ENCODE peak calls at places on chromosomes 3 and 15, in six cellular contexts. N, G, Z, R, D and A are unnamed samples. For H3K27me3, the result is how much of the 10 kb centered on the place peaks cover.

GRCh38 chr15:63497642-63498100 is 6.7 kb upstream of the USP3 start:
- DNase-seq in R (no peak), G (no peak), N (peak), D (peak), Z (no peak), A (peak)

GRCh38 chr3:127457094-127457475 is 133.4 kb downstream of the TPRA1 start:
- DNase-seq in Z (peak), D (peak), G (no peak), N (no peak), R (peak), A (no peak)

GRCh38 chr3:134407247-134407640 is 33.0 kb upstream of the AMOTL2 start:
- DNase-seq in D (no peak), R (no peak), N (no peak), Z (peak), G (no peak), A (no peak)

GRCh38 chr3:23671901-23672589 is 133.7 kb upstream of the UBE2E1 start:
- DNase-seq in N (no peak), G (no peak), Z (peak), D (no peak), R (no peak), A (no peak)

GRCh38 chr15:77500986-77501385 is 80.3 kb downstream of the HMG20A start:
- DNase-seq in N (no peak), Z (peak), D (no peak), R (peak), G (no peak), A (no peak)

GRCh38 chr3:18666655-18667054 is 241.5 kb upstream of the SATB1 start:
- DNase-seq in R (no peak), N (no peak), Z (no peak), D (no peak), G (no peak), A (no peak)

GRCh38 chr3:124760601-124761000 is 30.3 kb downstream of the UMPS start:
- DNase-seq in D (no peak), Z (peak), R (no peak), N (no peak), G (no peak), A (no peak)

GRCh38 chr3:144585953-144586352 is 614.3 kb downstream of the DIPK2A start:
- DNase-seq in G (no peak), R (no peak), D (no peak), Z (no peak), N (no peak), A (no peak)

GRCh38 chr3:184345678-184346144 is 8.3 kb downstream of the FAM131A start:
- DNase-seq in R (peak), D (peak), Z (peak), N (no peak), G (no peak), A (no peak)

GRCh38 chr15:32098033-32098432 is 67.7 kb downstream of the CHRNA7 start:
- DNase-seq in R (no peak), N (no peak), D (no peak), Z (no peak), G (no peak), A (no peak)

GRCh38 chr3:194134757-194135515 is 1.0 kb upstream of the HES1 start:
- DNase-seq in G (no peak), N (peak), D (peak), Z (peak), R (peak), A (peak)

GRCh38 chr3:55750525-55750924 is 263.4 kb upstream of the WNT5A start:
- DNase-seq in N (no peak), R (peak), Z (peak), D (no peak), G (peak), A (no peak)

GRCh38 chr3:8632402-8633237 is 12.0 kb downstream of the SSUH2 start:
- DNase-seq in R (peak), G (no peak), D (no peak), Z (no peak), N (no peak), A (no peak)

GRCh38 chr3:148429206-148429605 is 268.5 kb upstream of the AGTR1 start:
- DNase-seq in N (no peak), D (no peak), R (no peak), G (no peak), Z (no peak), A (no peak)

GRCh38 chr3:27666708-27667107 is 55.4 kb downstream of the EOMES start:
- DNase-seq in N (peak), Z (peak), R (no peak), D (peak), G (no peak), A (no peak)

GRCh38 chr3:149965278-149965677 is 5.4 kb downstream of the PFN2 start:
- DNase-seq in Z (no peak), N (no peak), R (no peak), D (no peak), G (no peak), A (no peak)

GRCh38 chr3:37197810-37198371 is 23.5 kb upstream of the LRRFIP2 start:
- DNase-seq in D (no peak), R (peak), Z (peak), G (no peak), N (no peak), A (no peak)

GRCh38 chr15:65956307-65956706 is 87.0 kb downstream of the RAB11A start:
- DNase-seq in Z (no peak), D (no peak), R (no peak), G (no peak), N (no peak), A (no peak)

GRCh38 chr3:184734903-184735630 is 23.2 kb upstream of the MAGEF1 start:
- DNase-seq in G (no peak), Z (no peak), R (no peak), N (no peak), D (no peak), A (no peak)

GRCh38 chr15:74320358-74321247 is 46.8 kb downstream of the CYP11A1 start:
- DNase-seq in R (peak), N (peak), D (peak), Z (no peak), G (no peak), A (no peak)

GRCh38 chr3:58416191-58416590 is 17.4 kb downstream of the PDHB start:
- DNase-seq in R (no peak), N (no peak), G (no peak), D (no peak), Z (no peak), A (no peak)

GRCh38 chr3:54936561-54936960 is 8.7 kb upstream of the LRTM1 start:
- DNase-seq in R (no peak), Z (no peak), G (no peak), D (no peak), N (no peak), A (no peak)

DNA sequence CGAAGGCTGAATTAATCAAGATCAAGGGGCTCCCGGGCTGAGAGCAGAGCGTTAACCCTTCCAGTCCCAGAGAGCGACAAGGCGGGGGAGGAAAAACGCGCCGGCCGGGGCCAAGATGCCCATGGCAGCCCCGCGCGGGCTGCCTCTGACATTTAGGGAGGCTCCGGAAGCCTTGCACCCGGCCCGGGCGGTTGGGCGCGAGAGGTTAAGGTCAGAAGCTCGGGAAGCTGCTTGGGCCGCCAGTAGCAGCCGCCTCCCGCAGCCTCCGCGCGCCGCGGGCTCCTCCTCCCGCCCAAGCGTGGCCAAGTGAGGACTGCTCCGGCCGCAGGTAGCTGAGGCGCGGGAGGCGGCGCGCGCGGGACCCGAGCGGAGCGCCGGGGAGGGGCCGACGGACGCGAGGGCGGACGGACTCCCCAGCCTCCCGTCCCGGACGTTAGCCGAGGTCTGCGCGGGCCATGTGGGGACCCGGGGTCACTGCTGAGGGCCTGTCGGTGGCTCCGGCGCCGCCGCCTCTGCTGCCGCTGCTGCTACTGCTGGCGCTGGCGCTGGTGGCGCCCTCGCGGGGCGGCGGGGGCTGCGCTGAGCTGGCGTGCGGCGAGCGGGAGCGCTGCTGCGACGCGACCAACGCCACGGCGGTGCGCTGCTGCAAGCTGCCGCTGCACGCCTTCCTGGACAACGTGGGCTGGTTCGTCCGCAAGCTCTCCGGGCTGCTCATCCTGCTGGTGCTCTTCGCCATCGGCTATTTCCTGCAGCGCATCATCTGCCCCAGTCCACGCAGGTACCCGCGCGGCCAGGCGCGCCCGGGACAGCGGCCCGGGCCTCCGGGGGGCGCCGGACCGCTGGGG is at the start of gene C3orf80:
- DNase-seq in G (no peak), R (peak), N (no peak), D (peak), Z (peak), A (peak)
- H3K27me3 ChIP-seq in G (under half), R (under half), N (under half), D (half or more), Z (under half), A (under half)

GRCh38 chr3:178443634-178444033 is 92.6 kb upstream of the KCNMB2 start:
- DNase-seq in G (no peak), R (no peak), D (no peak), Z (no peak), N (no peak), A (no peak)
- TF ChIP-seq CTCF in G (peak), R (peak), D (peak), Z (no peak), N (no peak), A (no peak)

GRCh38 chr3:50268276-50268675 is 671 bp upstream of the SEMA3B start:
- DNase-seq in N (no peak), G (no peak), Z (no peak), R (no peak), D (no peak), A (no peak)

GRCh38 chr3:50269460-50269859 is 513 bp downstream of the SEMA3B start:
- DNase-seq in G (no peak), Z (no peak), N (no peak), D (no peak), R (no peak), A (no peak)

GRCh38 chr3:50267280-50267913 is 1.6 kb upstream of the SEMA3B start:
- DNase-seq in Z (peak), D (peak), G (no peak), N (no peak), R (no peak), A (no peak)

GRCh38 chr3:50269977-50270413 is 1.0 kb downstream of the SEMA3B start:
- DNase-seq in N (no peak), Z (peak), R (peak), D (no peak), G (no peak), A (no peak)

DNA sequence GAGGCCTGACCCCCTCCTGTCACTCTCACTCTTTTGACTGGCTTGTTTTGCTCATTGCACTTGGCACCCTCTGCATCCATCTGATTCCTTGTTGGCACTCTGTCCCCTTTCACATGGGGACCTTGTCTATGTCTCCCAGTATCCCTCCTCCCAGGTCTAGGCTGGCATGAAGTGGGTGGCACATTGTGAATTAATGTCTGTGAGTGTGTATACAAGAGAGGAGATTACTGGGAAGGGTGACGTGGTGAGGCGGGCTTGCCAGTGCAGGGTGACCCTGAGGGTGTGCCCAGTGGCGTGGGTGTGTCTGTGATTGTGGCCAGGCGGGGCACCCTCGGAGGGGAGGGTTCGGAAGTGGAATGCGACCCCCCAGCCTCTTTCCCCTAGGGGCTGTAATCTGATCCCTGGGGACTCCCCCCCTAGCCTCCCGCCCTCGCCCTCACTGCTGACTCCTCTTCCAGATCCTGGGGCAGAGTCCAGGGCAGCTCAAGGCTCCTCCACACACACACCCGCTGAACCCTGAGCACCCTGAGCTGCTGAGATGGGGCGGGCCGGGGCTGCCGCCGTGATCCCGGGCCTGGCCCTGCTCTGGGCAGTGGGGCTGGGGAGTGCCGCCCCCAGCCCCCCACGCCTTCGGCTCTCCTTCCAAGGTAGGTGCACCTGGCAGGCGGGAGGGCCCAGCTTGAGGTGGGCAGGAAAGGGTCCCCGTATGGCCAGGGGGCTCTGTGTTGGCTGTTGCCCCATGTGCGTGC is at the start of gene SEMA3B:
- DNase-seq in N (no peak), Z (peak), G (no peak), D (peak), R (peak), A (no peak)
- H3K4me3 ChIP-seq in N (no peak), Z (peak), G (no peak), D (peak), R (peak), A (no peak)

DNA sequence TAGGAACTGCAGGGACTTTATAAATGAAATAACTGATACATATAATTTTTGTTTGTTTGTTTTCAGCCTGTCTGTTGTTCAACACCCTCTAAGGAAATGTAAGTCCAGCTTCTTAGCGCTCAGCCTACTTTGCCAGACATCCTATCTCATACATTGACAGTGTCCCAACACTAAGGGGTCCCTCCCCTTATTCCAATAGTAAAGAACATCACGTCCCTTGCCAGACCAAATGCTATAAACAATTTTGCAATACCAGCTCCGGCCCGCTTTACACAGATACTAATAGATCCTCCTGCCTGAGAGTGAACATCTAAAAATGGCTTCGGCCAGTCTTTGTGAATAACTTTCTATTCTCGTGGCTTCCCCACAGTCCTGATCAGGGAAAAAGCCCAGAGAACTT is 4.5 kb upstream of the TAFA4 start:
- DNase-seq in G (no peak), N (no peak), D (no peak), Z (no peak), R (no peak), A (no peak)
- H3K27me3 ChIP-seq in G (under half), N (under half), D (half or more), Z (under half), R (under half), A (under half)

GRCh38 chr3:5568451-5568850 is 380.9 kb downstream of the EDEM1 start:
- DNase-seq in N (no peak), D (no peak), R (peak), G (no peak), Z (no peak), A (no peak)
- TF ChIP-seq CTCF in N (peak), D (no peak), R (peak), G (no peak), Z (no peak), A (peak)

GRCh38 chr15:92653366-92653765 is 2.2 kb downstream of the FAM174B start:
- DNase-seq in G (no peak), R (no peak), Z (no peak), N (no peak), D (no peak), A (no peak)
- H3K4me3 ChIP-seq in G (no peak), R (no peak), Z (no peak), N (no peak), D (peak), A (peak)

DNA sequence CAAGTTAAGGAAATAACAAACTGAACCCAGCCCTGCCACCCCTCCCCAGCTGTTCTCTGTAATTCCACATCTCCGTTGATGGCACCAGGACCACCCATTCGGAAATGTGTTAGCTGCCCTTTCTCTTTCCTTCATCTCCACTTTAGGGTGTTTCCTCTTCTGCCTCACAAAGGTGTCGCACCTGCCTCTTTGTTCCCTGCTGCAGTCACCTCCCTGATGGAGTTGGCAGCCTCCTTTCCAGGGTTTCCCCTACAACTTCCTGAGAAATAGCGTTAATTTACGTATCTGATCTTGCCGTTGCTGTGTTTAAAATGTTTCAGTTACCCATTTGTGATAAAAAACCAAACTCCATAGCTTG is 57.3 kb downstream of the GPR171 start:
- DNase-seq in D (no peak), G (no peak), N (no peak), Z (no peak), R (no peak), A (no peak)
- H3K27me3 ChIP-seq in D (under half), G (under half), N (under half), Z (under half), R (under half), A (under half)

GRCh38 chr3:32421185-32421584 is 29.5 kb downstream of the CMTM7 start:
- DNase-seq in R (no peak), G (no peak), D (no peak), N (no peak), Z (no peak), A (no peak)

GRCh38 chr3:32421991-32422859 is 30.6 kb downstream of the CMTM7 start:
- DNase-seq in D (peak), N (no peak), G (no peak), R (peak), Z (peak), A (no peak)

GRCh38 chr3:32422943-32423342 is 31.3 kb downstream of the CMTM7 start:
- DNase-seq in N (no peak), Z (no peak), G (no peak), R (no peak), D (no peak), A (no peak)

GRCh38 chr3:32419766-32420137 is 28.1 kb downstream of the CMTM7 start:
- DNase-seq in R (no peak), N (no peak), G (no peak), D (no peak), Z (no peak), A (no peak)

DNA sequence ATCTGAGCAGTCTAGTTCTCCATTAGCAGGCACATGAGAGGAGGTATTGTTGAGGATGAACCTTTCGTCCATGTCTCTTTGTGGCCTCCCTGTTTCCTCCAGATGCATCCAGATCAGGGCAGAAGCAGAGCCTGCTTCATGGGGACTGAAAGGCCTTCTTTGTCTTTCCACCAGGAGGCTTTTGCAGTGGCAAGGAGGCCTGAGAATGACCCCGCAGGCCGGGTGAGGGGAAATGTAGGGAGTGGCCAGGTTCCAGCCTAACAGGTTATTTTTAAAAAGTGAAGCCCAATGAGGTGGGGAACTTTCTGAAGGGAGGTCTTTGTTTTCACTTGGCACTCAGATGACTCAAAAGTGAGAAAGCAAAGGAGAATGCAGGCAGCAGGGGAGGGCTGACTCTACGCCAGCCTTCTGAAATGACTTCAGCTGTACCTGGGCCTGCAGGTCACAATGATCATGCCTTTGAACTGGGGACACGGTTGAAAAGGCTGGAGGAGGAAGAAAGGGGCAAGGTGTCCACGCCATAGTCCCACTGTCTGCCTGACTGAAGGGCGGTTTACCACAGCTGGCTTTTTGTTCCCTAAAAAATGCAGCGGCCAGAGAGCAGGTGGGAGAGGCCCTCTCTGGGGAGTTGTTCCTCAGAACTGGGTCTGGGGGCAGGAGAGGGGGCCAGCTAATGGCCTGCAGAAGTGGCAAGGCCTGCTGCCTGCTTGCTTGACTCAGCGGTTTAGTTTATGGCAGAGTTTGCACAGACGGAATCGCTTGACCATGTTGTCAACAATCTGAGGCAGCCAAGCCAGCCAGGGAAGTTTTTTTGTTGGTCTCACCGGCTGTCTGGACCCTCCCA is 28.7 kb downstream of the CMTM7 start:
- DNase-seq in G (no peak), D (no peak), N (peak), Z (peak), R (peak), A (peak)
- TF ChIP-seq CTCF in G (peak), D (peak), N (no peak), Z (no peak), R (peak), A (peak)

GRCh38 chr3:39222462-39222861 is 30.1 kb upstream of the XIRP1 start:
- DNase-seq in D (no peak), Z (no peak), R (no peak), N (no peak), G (no peak), A (no peak)

GRCh38 chr3:39222939-39223338 is 30.5 kb upstream of the XIRP1 start:
- DNase-seq in R (no peak), N (no peak), D (no peak), Z (no peak), G (no peak), A (no peak)

GRCh38 chr3:39216176-39216790 is 23.9 kb upstream of the XIRP1 start:
- DNase-seq in N (no peak), D (no peak), Z (no peak), R (no peak), G (no peak), A (peak)

GRCh38 chr3:39220551-39221530 is 28.4 kb upstream of the XIRP1 start:
- DNase-seq in G (no peak), R (no peak), Z (no peak), N (no peak), D (no peak), A (no peak)

GRCh38 chr3:39219702-39220101 is 27.3 kb upstream of the XIRP1 start:
- DNase-seq in G (no peak), N (no peak), R (no peak), D (no peak), Z (no peak), A (no peak)
- H3K4me3 ChIP-seq in G (no peak), N (no peak), R (no peak), D (no peak), Z (no peak), A (no peak)

GRCh38 chr3:169667380-169667671 is 3.8 kb upstream of the MECOM start:
- DNase-seq in Z (no peak), N (no peak), G (no peak), R (no peak), D (no peak), A (no peak)

GRCh38 chr3:169664034-169664820 is 715 bp upstream of the MECOM start:
- DNase-seq in G (no peak), D (no peak), Z (no peak), N (no peak), R (no peak), A (no peak)

GRCh38 chr3:169666501-169667379 is 3.2 kb upstream of the MECOM start:
- DNase-seq in N (no peak), R (no peak), G (no peak), Z (no peak), D (no peak), A (no peak)

GRCh38 chr3:169666079-169666436 is 2.5 kb upstream of the MECOM start:
- DNase-seq in G (no peak), Z (no peak), R (no peak), D (no peak), N (no peak), A (no peak)

GRCh38 chr3:169665264-169666078 is 2.0 kb upstream of the MECOM start:
- DNase-seq in N (no peak), R (no peak), G (no peak), D (no peak), Z (no peak), A (no peak)
- H3K27me3 ChIP-seq in N (half or more), R (half or more), G (half or more), D (half or more), Z (under half), A (under half)